ENCODE peak calls at places on chromosomes 13 and 19, in seven cellular contexts. O, N, Z, Y, M, P and D are unnamed samples.

GRCh38 chr13:31965361-31966066 is 66.1 kb upstream of the FRY start:
- DNase-seq in O (no peak), N (peak), Z (no peak), Y (no peak), M (peak), P (no peak), D (peak)

GRCh38 chr19:8342316-8342683 is 762 bp downstream of the KANK3 start:
- DNase-seq in O (no peak), N (no peak), Z (no peak), Y (no peak), M (no peak), P (peak), D (no peak)

GRCh38 chr19:49398001-49398615 is 10.1 kb downstream of the KASH5 start:
- DNase-seq in O (no peak), N (no peak), Z (no peak), Y (no peak), M (no peak), P (no peak), D (no peak)

GRCh38 chr19:8577247-8577646 is at the start of gene MYO1F:
- DNase-seq in O (no peak), N (no peak), Z (no peak), Y (no peak), M (no peak), P (no peak), D (no peak)

GRCh38 chr13:23599083-23599925 is 29.1 kb downstream of the TNFRSF19 start:
- DNase-seq in O (no peak), N (no peak), Z (no peak), Y (no peak), M (no peak), P (peak), D (peak)

GRCh38 chr13:72437458-72437857 is 290.0 kb downstream of the MZT1 start:
- DNase-seq in O (no peak), N (peak), Z (no peak), Y (no peak), M (peak), P (no peak), D (peak)

GRCh38 chr19:4523306-4524110 is 5.2 kb upstream of the PLIN4 start:
- DNase-seq in O (peak), N (no peak), Z (no peak), Y (no peak), M (peak), P (peak), D (peak)

GRCh38 chr19:30649149-30649548 is 277.0 kb downstream of the ZNF536 start:
- DNase-seq in O (no peak), N (no peak), Z (no peak), Y (no peak), M (no peak), P (no peak), D (no peak)

GRCh38 chr13:98285317-98285716 is 108.2 kb upstream of the RNF113B start:
- DNase-seq in O (no peak), N (no peak), Z (no peak), Y (no peak), M (no peak), P (no peak), D (peak)

GRCh38 chr19:53966931-53967330 is 4.2 kb downstream of the CACNG8 start:
- DNase-seq in O (no peak), N (no peak), Z (no peak), Y (no peak), M (no peak), P (no peak), D (no peak)

GRCh38 chr19:3132971-3133792 is 2.7 kb upstream of the GNA15 start:
- DNase-seq in O (no peak), N (peak), Z (no peak), Y (peak), M (peak), P (peak), D (peak)

GRCh38 chr19:7975037-7975436 is 30.4 kb downstream of the ELAVL1 start:
- DNase-seq in O (no peak), N (no peak), Z (no peak), Y (no peak), M (no peak), P (no peak), D (no peak)

GRCh38 chr19:46861691-46862503 is 1.1 kb downstream of the ARHGAP35 start:
- DNase-seq in O (no peak), N (no peak), Z (no peak), Y (no peak), M (peak), P (no peak), D (peak)

GRCh38 chr13:34772881-34773280 is 169.2 kb upstream of the NBEA start:
- DNase-seq in O (no peak), N (no peak), Z (no peak), Y (no peak), M (no peak), P (no peak), D (no peak)

GRCh38 chr13:74131206-74131605 is 3.0 kb downstream of the KLF12 start:
- DNase-seq in O (no peak), N (no peak), Z (no peak), Y (no peak), M (no peak), P (no peak), D (no peak)

GRCh38 chr19:7926021-7926726 is at the start of gene CTXN1:
- DNase-seq in O (no peak), N (no peak), Z (no peak), Y (peak), M (peak), P (peak), D (peak)

GRCh38 chr19:42229855-42230331 is 9.8 kb downstream of the ZNF526 start:
- DNase-seq in O (no peak), N (no peak), Z (no peak), Y (no peak), M (no peak), P (no peak), D (no peak)

GRCh38 chr19:4871711-4872110 is 4.2 kb upstream of the PLIN3 start:
- DNase-seq in O (no peak), N (no peak), Z (no peak), Y (no peak), M (no peak), P (no peak), D (no peak)

GRCh38 chr19:40570313-40571004 is 6.2 kb upstream of the SHKBP1 start:
- DNase-seq in O (peak), N (peak), Z (peak), Y (peak), M (peak), P (peak), D (peak)

GRCh38 chr19:47111081-47111589 is 2.4 kb downstream of the ZC3H4 start:
- DNase-seq in O (no peak), N (no peak), Z (no peak), Y (no peak), M (no peak), P (no peak), D (no peak)

GRCh38 chr13:109802936-109803335 is 16.6 kb upstream of the IRS2 start:
- DNase-seq in O (no peak), N (no peak), Z (no peak), Y (no peak), M (no peak), P (no peak), D (no peak)

GRCh38 chr19:39444598-39445257 is 654 bp upstream of the SUPT5H start:
- DNase-seq in O (no peak), N (no peak), Z (no peak), Y (no peak), M (peak), P (no peak), D (no peak)

GRCh38 chr13:42215578-42216421 is 56.2 kb upstream of the AKAP11 start:
- DNase-seq in O (no peak), N (peak), Z (no peak), Y (no peak), M (peak), P (peak), D (peak)

GRCh38 chr13:93227280-93227905 is 786 bp downstream of the GPC6 start:
- DNase-seq in O (no peak), N (peak), Z (no peak), Y (no peak), M (peak), P (peak), D (peak)

GRCh38 chr19:15466851-15467733 is 2.7 kb upstream of the RASAL3 start:
- DNase-seq in O (no peak), N (peak), Z (no peak), Y (no peak), M (peak), P (no peak), D (peak)

GRCh38 chr19:29450306-29450705 is 75.5 kb upstream of the VSTM2B start:
- DNase-seq in O (no peak), N (no peak), Z (peak), Y (no peak), M (no peak), P (no peak), D (no peak)